ENCODE peak calls at places on chromosomes 16 and 17, in seven cellular contexts. N, K, F, V, G, C and R are unnamed samples.

GRCh38 chr17:71472809-71473789 is 647.7 kb upstream of the SOX9 start:
- DNase-seq in F (peak; percentile 90), C (peak; percentile 61), G (no peak), V (no peak), K (no peak), N (peak; percentile 2), R (peak; percentile 73)

GRCh38 chr17:3543453-3543852 is 14.2 kb downstream of the TRPV3 start:
- DNase-seq in F (no peak), K (no peak), G (peak; percentile 34), C (no peak), V (no peak), N (no peak), R (no peak)

GRCh38 chr17:47742319-47743181 is 9.5 kb downstream of the TBX21 start:
- DNase-seq in G (no peak), V (no peak), K (no peak), C (no peak), F (peak; percentile 57), N (no peak), R (no peak)

GRCh38 chr17:35023538-35023937 is 40.0 kb downstream of the RFFL start:
- DNase-seq in F (peak; percentile 34), C (no peak), K (no peak), V (no peak), G (no peak), N (no peak), R (no peak)

GRCh38 chr17:46023783-46024388 is 24.8 kb downstream of the STH start:
- DNase-seq in K (no peak), F (no peak), V (peak; percentile 75), G (no peak), N (no peak), C (no peak), R (no peak)

GRCh38 chr17:46984892-46985291 is 5.8 kb upstream of the RPRML start:
- DNase-seq in F (no peak), V (no peak), C (no peak), G (no peak), N (no peak), K (no peak), R (no peak)

GRCh38 chr16:30085247-30085646 is 6.5 kb downstream of the TBX6 start:
- DNase-seq in V (no peak), N (no peak), G (no peak), C (no peak), K (no peak), F (no peak), R (no peak)

GRCh38 chr16:16991711-16992110 is 479.0 kb downstream of the XYLT1 start:
- DNase-seq in G (no peak), K (no peak), C (no peak), N (no peak), V (no peak), F (peak; percentile 13), R (no peak)

GRCh38 chr16:87459027-87459426 is 33.8 kb downstream of the ZCCHC14 start:
- DNase-seq in C (no peak), G (no peak), V (no peak), F (no peak), N (peak; percentile 49), K (no peak), R (no peak)

GRCh38 chr17:82661717-82662683 is 13.8 kb upstream of the WDR45B start:
- DNase-seq in V (no peak), F (no peak), G (no peak), C (no peak), N (no peak), K (no peak), R (no peak)

GRCh38 chr16:50500171-50500874 is 47.9 kb upstream of the NKD1 start:
- DNase-seq in G (no peak), F (no peak), N (no peak), C (no peak), V (peak; percentile 68), K (no peak), R (no peak)

GRCh38 chr17:78299052-78299451 is 60.8 kb downstream of the SOCS3 start:
- DNase-seq in K (no peak), G (no peak), C (no peak), F (no peak), N (no peak), V (no peak), R (no peak)

GRCh38 chr16:61146429-61146828 is 889.8 kb downstream of the CDH8 start:
- DNase-seq in F (no peak), G (no peak), C (no peak), K (no peak), V (no peak), N (no peak), R (no peak)

GRCh38 chr17:3474212-3474611 is 1.6 kb upstream of the ASPA start:
- DNase-seq in F (peak; percentile 17), V (no peak), K (no peak), G (no peak), C (no peak), N (no peak), R (no peak)

GRCh38 chr16:51326131-51326856 is 175.2 kb upstream of the SALL1 start:
- DNase-seq in G (peak; percentile 12), K (no peak), F (no peak), N (no peak), C (peak; percentile 60), V (no peak), R (peak; percentile 62)

GRCh38 chr17:42895185-42895555 is 5.4 kb upstream of the G6PC1 start:
- DNase-seq in K (no peak), F (no peak), G (no peak), C (peak; percentile 85), V (peak; percentile 90), N (peak; percentile 12), R (peak; percentile 93)

GRCh38 chr16:14511798-14512131 is 118.3 kb downstream of the PARN start:
- DNase-seq in G (no peak), V (no peak), N (no peak), C (no peak), F (no peak), K (no peak), R (no peak)

GRCh38 chr17:40607641-40608040 is 40.0 kb downstream of the SMARCE1 start:
- DNase-seq in F (no peak), G (no peak), N (peak; percentile 44), V (no peak), K (no peak), C (no peak), R (no peak)

GRCh38 chr17:58330997-58331814 is 2.6 kb upstream of the TSPOAP1 start:
- DNase-seq in F (no peak), K (no peak), N (no peak), C (no peak), G (no peak), V (no peak), R (no peak)

GRCh38 chr17:29642171-29642611 is 19.5 kb upstream of the CORO6 start:
- DNase-seq in V (no peak), K (no peak), C (no peak), G (no peak), N (peak; percentile 29), F (no peak), R (no peak)

GRCh38 chr17:49434821-49435581 is 20.3 kb upstream of the PHB1 start:
- DNase-seq in G (peak; percentile 7), K (no peak), V (peak; percentile 84), C (peak; percentile 62), N (peak; percentile 44), F (peak; percentile 79), R (peak; percentile 87)